ENCODE peak calls at places on chromosome X, in ten cellular contexts. Z is upper lobe of left lung, Y is endodermal cell, D is adrenal gland, O is OCI-LY7, N is kidney, B is fibroblast of lung, W is cardiac muscle cell, M is IMR-90, F is K562. C is an unnamed sample. For H3K4me1, the result is how much of the 10 kb centered on the place peaks cover.

GRCh38 chrX:9466115-9466495 is 1.2 kb downstream of the TBL1X start:
- DNase-seq in M (peak), D (peak), N (peak), F (no peak), W (peak), Z (peak), Y (peak), O (peak), B (peak), C (peak)

GRCh38 chrX:38214551-38214950 is 6.1 kb downstream of the SRPX start:
- DNase-seq in Y (no peak), W (no peak), Z (no peak), M (peak), F (no peak), N (no peak), D (no peak), O (no peak), B (no peak), C (no peak)

GRCh38 chrX:120697053-120697452 is 67.2 kb upstream of the C1GALT1C1 start:
- DNase-seq in M (no peak), D (no peak), F (no peak), W (no peak), B (no peak), N (no peak), O (peak), Y (no peak), Z (no peak), C (no peak)

GRCh38 chrX:24266996-24267395 is 46.9 kb downstream of the SUPT20HL2 start:
- DNase-seq in D (no peak), Z (no peak), N (no peak), B (no peak), W (no peak), Y (no peak), O (no peak), M (peak), F (no peak), C (no peak)

GRCh38 chrX:72038016-72038415 is 93.7 kb downstream of the RTL5 start:
- DNase-seq in D (no peak), B (no peak), M (no peak), Y (peak), F (no peak), O (no peak), N (no peak), Z (no peak), W (no peak), C (peak)

GRCh38 chrX:15356444-15356843 is 21.1 kb upstream of the PIGA start:
- DNase-seq in Z (no peak), N (no peak), M (peak), D (no peak), B (peak), W (no peak), Y (no peak), F (no peak), O (no peak), C (no peak)

GRCh38 chrX:87425618-87426017 is 92.0 kb upstream of the KLHL4 start:
- DNase-seq in D (no peak), F (no peak), W (no peak), Z (no peak), N (no peak), M (no peak), O (no peak), B (no peak), Y (no peak), C (no peak)

GRCh38 chrX:131544218-131544617 is 344 bp downstream of the OR13H1 start:
- DNase-seq in Y (no peak), Z (no peak), M (no peak), F (no peak), B (no peak), D (no peak), O (no peak), N (no peak), W (no peak), C (no peak)

GRCh38 chrX:3231766-3232165 is 114.7 kb downstream of the MXRA5 start:
- DNase-seq in M (no peak), Y (no peak), N (no peak), W (no peak), Z (no peak), D (no peak), F (no peak), O (no peak), B (no peak), C (no peak)

GRCh38 chrX:139448996-139449395 is 81.5 kb upstream of the F9 start:
- DNase-seq in W (no peak), O (no peak), Z (no peak), M (no peak), B (no peak), N (no peak), F (no peak), D (no peak), Y (no peak), C (no peak)

GRCh38 chrX:71650333-71650969 is 16.9 kb upstream of the LOC101059915 start:
- DNase-seq in B (no peak), N (no peak), M (no peak), Z (no peak), W (peak), O (peak), F (no peak), D (peak), Y (no peak), C (peak)

GRCh38 chrX:55488559-55489314 is 911 bp downstream of the USP51 start:
- DNase-seq in Z (peak), B (peak), F (peak), M (peak), W (peak), N (peak), Y (peak), D (peak), O (peak), C (peak)

DNA sequence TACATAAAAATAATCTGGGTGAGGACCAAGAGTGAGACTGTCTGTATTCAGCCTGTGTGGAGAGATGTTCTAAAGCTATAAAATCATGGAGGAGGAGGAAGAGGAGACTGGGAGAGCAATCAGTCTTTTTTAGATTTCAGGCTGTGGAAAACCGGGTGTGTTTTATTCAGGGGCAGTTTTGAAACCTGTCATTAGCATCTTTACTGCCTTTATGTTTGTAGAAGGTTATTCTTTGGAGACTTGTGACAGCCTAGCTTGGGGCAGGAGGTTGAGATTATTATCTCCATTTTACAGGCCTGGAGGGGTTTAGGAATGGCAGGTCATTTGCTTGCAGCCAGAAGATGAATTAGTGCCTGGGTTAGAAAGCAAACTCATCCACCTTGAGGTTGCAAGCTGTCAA is 2.1 kb downstream of the TMEM164 start:
- DNase-seq in D (no peak), W (no peak), N (no peak), O (no peak), B (no peak), Z (no peak), Y (no peak), F (no peak), M (no peak), C (no peak)
- H3K27ac ChIP-seq in D (no peak), W (no peak), N (no peak), O (no peak), B (no peak), Z (no peak), Y (no peak), F (no peak), M (no peak), C (peak)

DNA sequence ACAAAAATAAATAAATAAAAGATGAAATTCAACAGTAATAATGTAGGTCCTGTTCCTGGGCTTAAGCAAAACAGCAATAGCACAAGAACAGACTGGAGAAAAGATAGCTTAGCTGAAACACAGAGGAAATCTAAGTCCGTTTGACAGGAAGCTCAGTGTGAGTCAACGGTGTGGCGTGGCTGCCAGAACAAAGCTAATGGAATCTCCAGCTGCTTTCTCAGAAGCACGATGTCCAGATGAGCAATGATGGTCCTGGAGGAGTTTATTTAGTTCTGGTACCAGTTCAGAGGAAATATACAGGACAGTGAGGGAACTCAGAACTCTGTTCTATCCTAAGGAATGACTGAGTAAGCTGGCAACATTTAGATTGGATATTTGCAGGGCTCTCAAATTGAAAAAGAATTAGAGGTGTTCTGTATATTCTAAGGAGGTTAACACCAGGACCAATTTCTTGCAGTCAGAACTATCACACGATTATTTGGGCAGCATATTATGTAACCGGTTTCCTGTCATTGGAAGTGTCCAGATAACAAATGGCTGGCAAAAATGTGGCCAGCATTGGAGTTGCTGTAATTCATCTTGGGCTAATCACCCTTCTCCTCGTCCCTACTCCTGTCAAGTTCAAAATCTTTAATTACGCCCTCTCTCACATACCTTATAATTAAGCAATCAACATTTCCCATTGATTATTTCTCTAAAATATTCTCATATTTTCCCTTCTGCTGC is 12.7 kb downstream of the GAB3 start:
- DNase-seq in D (peak), O (no peak), F (no peak), N (no peak), Z (no peak), W (no peak), Y (no peak), B (peak), M (peak), C (no peak)
- H3K4me1 ChIP-seq in D (under half), O (under half), F (half or more), N (under half), Z (half or more), W (under half), Y (under half), B (under half), M (under half), C (under half)

GRCh38 chrX:132651411-132652086 is 162.7 kb upstream of the MBNL3 start:
- DNase-seq in D (no peak), W (no peak), B (peak), N (no peak), F (no peak), Y (peak), O (no peak), Z (no peak), M (peak), C (no peak)
- TF ChIP-seq CTCF in D (no peak), W (no peak), B (no peak), N (no peak), F (no peak), Y (peak), O (no peak), Z (no peak), M (no peak), C (no peak)

GRCh38 chrX:40120838-40121580 is 23.3 kb upstream of the BCOR start:
- DNase-seq in M (no peak), N (no peak), F (no peak), W (no peak), B (no peak), Z (no peak), D (no peak), O (peak), Y (no peak), C (no peak)
- H3K27ac ChIP-seq in M (no peak), N (no peak), F (no peak), W (no peak), B (no peak), Z (no peak), D (no peak), O (peak), Y (no peak), C (no peak)

GRCh38 chrX:63746715-63747114 is 38.3 kb downstream of the ARHGEF9 start:
- DNase-seq in N (no peak), Y (no peak), O (no peak), B (no peak), D (no peak), W (no peak), F (no peak), Z (no peak), M (no peak), C (no peak)

GRCh38 chrX:63744850-63745249 is 40.2 kb downstream of the ARHGEF9 start:
- DNase-seq in Y (no peak), Z (no peak), N (no peak), D (no peak), M (no peak), B (no peak), W (no peak), F (no peak), O (no peak), C (no peak)

GRCh38 chrX:63750846-63751245 is 34.2 kb downstream of the ARHGEF9 start:
- DNase-seq in Y (no peak), D (no peak), O (no peak), M (no peak), F (no peak), B (no peak), N (no peak), W (no peak), Z (no peak), C (no peak)

GRCh38 chrX:63746278-63746677 is 38.7 kb downstream of the ARHGEF9 start:
- DNase-seq in F (no peak), N (no peak), Y (no peak), O (no peak), B (no peak), M (no peak), D (no peak), W (no peak), Z (no peak), C (no peak)

GRCh38 chrX:63747331-63747730 is 37.7 kb downstream of the ARHGEF9 start:
- DNase-seq in W (peak), D (no peak), Y (no peak), B (peak), Z (no peak), M (peak), O (no peak), F (no peak), N (no peak), C (no peak)
- H3K4me1 ChIP-seq in W (under half), D (under half), Y (under half), B (under half), Z (under half), M (under half), O (under half), F (under half), N (under half), C (under half)

GRCh38 chrX:44675364-44676024 is 132.8 kb upstream of the FUNDC1 start:
- DNase-seq in M (peak), O (no peak), N (no peak), Y (peak), W (no peak), F (peak), D (peak), B (peak), Z (no peak), C (no peak)
- TF ChIP-seq CTCF in M (no peak), O (no peak), N (no peak), Y (no peak), W (no peak), F (no peak), D (no peak), B (no peak), Z (no peak), C (no peak)